ENCODE peak calls at places on chromosomes 11 and 22, in six cellular contexts. E is colonic mucosa, V is GM23338, K is K562, A is Peyer's patch, U is kidney. N is an unnamed sample. For H3K36me3 and H3K4me1, the result is how much of the 10 kb centered on the place peaks cover.

GRCh38 chr11:2691991-2692841 is 7.6 kb downstream of the KCNQ1OT1 start:
- DNase-seq in E (no peak), V (peak), K (no peak), A (no peak), U (peak), N (no peak)

GRCh38 chr11:68314886-68315580 is 2.6 kb downstream of the LRP5 start:
- DNase-seq in E (peak), V (no peak), K (peak), A (no peak), U (no peak), N (no peak)

GRCh38 chr11:43835104-43835503 is 45.5 kb upstream of the ALKBH3 start:
- DNase-seq in E (no peak), V (no peak), K (no peak), A (no peak), U (no peak), N (peak)

GRCh38 chr11:116096596-116096995 is 592.4 kb upstream of the CADM1 start:
- DNase-seq in E (no peak), V (no peak), K (no peak), A (no peak), U (no peak), N (no peak)

GRCh38 chr11:43736502-43737193 is 56.1 kb downstream of the HSD17B12 start:
- DNase-seq in E (no peak), V (no peak), K (no peak), A (no peak), U (no peak), N (no peak)

GRCh38 chr11:46369458-46370152 is 11.9 kb upstream of the MDK start:
- DNase-seq in E (peak), V (peak), K (peak), A (no peak), U (peak), N (peak)

GRCh38 chr11:78037056-78037455 is 14.0 kb upstream of the KCTD14 start:
- DNase-seq in E (peak), V (no peak), K (no peak), A (no peak), U (no peak), N (peak)

GRCh38 chr11:87908086-87908485 is 267.2 kb downstream of the RAB38 start:
- DNase-seq in E (no peak), V (no peak), K (no peak), A (no peak), U (no peak), N (no peak)

GRCh38 chr11:64125676-64126075 is 40.2 kb downstream of the MACROD1 start:
- DNase-seq in E (no peak), V (no peak), K (no peak), A (no peak), U (no peak), N (no peak)

GRCh38 chr11:132941024-132941646 is 591.2 kb downstream of the OPCML start:
- DNase-seq in E (no peak), V (peak), K (peak), A (no peak), U (no peak), N (no peak)

GRCh38 chr11:12592283-12592682 is 81.9 kb upstream of the TEAD1 start:
- DNase-seq in E (no peak), V (no peak), K (no peak), A (no peak), U (no peak), N (no peak)

GRCh38 chr11:2091786-2092463 is 47.3 kb downstream of the IGF2 start:
- DNase-seq in E (no peak), V (no peak), K (no peak), A (no peak), U (no peak), N (no peak)

GRCh38 chr11:86740628-86741488 is 59.5 kb upstream of the PRSS23 start:
- DNase-seq in E (peak), V (peak), K (peak), A (no peak), U (no peak), N (no peak)

GRCh38 chr11:47991266-47991830 is 11.0 kb downstream of the PTPRJ start:
- DNase-seq in E (peak), V (peak), K (no peak), A (no peak), U (peak), N (no peak)

GRCh38 chr22:37870273-37870672 is 21.1 kb downstream of the EIF3L start:
- DNase-seq in E (no peak), V (no peak), K (no peak), A (no peak), U (no peak), N (no peak)

DNA sequence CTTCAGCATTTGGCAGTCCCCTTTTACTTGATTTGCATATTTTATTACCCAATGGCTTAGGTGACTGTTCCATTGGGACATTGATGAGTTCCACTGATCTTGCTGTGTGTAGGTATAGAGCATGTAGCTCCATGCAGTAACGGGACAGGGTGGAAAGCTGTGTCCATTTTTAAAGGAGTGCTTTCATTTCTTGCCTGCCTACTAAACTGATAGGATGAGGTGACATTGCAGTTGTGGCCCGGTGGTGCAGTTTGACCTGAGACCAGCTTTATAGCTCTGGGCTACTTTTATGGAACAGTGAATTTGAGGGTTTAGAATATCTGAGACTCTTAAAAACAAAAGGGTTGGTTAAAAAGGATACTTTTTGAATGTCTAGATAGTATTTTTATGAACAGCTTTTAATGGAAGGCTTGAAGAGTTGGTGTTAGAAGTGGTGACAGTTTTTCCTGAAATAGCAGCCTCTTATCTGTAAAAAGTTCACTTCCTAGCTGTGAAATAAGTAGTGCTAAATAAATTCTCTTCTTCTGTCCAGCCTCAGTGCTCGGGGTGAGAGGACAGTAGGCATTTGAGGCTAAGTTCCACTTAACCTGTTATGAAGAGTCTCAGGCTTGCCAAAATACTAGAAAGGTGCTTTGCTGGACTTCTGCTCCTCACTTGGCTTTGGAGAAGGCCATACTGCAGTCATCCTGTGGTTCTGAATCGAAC is 27.0 kb downstream of the NAT10 start:
- DNase-seq in E (no peak), V (no peak), K (no peak), A (no peak), U (no peak), N (no peak)
- H3K36me3 ChIP-seq in E (under half), V (under half), K (half or more), A (under half), U (half or more), N (under half)

GRCh38 chr22:31628969-31629723 is 32.9 kb downstream of the PISD start:
- DNase-seq in E (no peak), V (no peak), K (peak), A (peak), U (no peak), N (no peak)
- H3K4me1 ChIP-seq in E (under half), V (under half), K (half or more), A (under half), U (half or more), N (under half)

DNA sequence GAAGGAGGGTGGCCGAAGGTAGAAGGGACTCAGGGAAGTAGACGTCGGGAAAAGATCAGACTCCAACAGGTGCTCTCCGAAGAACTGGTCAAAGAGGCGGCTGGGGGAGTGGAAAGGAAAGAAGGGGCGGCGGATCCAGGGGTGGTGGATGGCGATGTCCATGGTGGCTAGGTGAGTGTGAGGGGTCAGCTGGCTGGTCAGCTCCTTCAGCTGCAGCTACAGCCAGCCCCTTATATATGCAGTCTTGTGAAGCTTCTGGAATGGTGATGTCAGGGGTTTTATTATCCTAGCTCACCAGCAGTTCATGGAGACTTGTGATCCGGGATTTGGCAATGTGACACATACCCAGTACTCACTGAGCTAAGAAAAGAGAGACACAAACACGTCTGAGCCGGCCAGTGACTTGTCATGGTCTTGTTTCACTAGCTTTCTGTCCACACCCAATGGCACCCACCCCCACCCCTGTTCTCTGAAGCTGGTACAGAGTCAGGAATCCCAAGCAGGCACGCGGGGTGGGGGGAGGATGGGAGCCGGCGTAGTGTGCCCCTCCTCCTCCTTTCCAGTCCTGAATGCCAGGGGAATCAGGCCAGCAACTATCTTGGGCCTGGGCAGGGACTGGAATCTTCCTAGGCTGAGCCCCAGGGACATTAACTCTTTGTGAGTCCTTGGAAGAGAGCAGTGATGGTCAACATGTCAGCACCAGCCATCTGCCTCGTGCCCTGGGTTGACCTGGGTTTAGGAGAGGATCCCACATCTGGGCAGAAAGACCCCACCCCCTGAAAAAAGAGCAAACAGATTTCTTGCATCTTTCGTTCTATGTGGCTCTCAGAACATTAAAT is at the start of gene CRYAB:
- DNase-seq in E (peak), V (peak), K (peak), A (no peak), U (peak), N (no peak)
- H3K4me3 ChIP-seq in E (peak), V (peak), K (no peak), A (peak), U (peak), N (no peak)

GRCh38 chr22:20522134-20522827 is 14.9 kb downstream of the MED15 start:
- DNase-seq in E (no peak), V (no peak), K (peak), A (no peak), U (peak), N (no peak)
- H3K36me3 ChIP-seq in E (under half), V (under half), K (half or more), A (under half), U (under half), N (under half)

GRCh38 chr22:49333206-49333605 is 494.5 kb downstream of the BRD1 start:
- DNase-seq in E (no peak), V (no peak), K (no peak), A (no peak), U (no peak), N (no peak)
- H3K4me1 ChIP-seq in E (under half), V (under half), K (under half), A (under half), U (under half), N (under half)

DNA sequence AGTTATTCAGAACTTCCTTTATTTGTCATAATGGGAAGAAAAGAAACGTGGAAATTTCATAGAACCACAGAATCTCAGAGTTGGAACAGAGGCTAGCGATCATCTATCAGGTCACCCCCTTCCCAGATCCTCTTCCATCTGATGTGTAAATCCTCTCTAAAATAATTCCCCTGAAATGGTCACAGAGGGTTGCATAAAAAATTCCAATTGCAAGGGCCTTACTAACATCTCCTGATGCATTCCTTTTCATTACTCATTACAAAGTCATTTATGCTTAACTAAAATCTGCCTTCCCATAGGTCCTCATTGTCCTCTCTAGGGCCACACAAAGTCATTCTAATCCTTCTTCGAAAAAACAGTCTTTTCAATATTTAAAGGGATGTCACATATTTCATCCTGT is 771.3 kb downstream of the DLG2 start:
- DNase-seq in E (no peak), V (no peak), K (no peak), A (no peak), U (no peak), N (no peak)
- H3K4me3 ChIP-seq in E (no peak), V (no peak), K (no peak), A (no peak), U (no peak), N (no peak)

GRCh38 chr11:67280341-67280790 is 8.7 kb upstream of the ANKRD13D start:
- DNase-seq in E (no peak), V (no peak), K (no peak), A (no peak), U (peak), N (peak)
- H3K36me3 ChIP-seq in E (under half), V (under half), K (half or more), A (under half), U (under half), N (half or more)

DNA sequence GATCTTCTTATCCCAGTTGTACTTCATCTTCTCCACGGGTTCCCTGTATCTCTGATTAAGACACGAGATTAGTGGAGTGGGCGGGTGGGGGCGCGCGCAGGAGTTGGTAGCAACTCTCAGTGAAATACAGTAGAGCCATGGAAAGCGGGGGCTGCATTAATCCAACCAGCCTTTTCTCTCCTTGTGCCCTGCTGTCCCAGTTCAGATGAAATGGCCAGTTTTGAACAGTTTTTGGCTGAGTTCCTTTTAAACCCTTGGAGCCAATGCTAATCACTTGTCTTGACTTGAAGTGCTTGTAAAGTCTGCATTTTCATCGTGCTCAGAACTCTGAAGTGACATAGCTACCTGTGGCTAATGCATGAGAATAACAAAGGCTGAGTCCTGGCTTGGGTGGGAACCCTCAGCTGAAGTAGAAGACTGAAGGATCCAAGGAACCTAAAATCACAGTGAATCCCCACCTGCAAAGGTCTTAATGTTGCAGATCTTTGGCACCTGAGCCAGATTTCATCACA is 777 bp upstream of the TMEM123 start:
- DNase-seq in E (no peak), V (peak), K (peak), A (peak), U (no peak), N (no peak)
- H3K4me1 ChIP-seq in E (under half), V (under half), K (under half), A (under half), U (under half), N (under half)

GRCh38 chr11:19071255-19071654 is 10.7 kb upstream of the MRGPRX2 start:
- DNase-seq in E (peak), V (peak), K (peak), A (peak), U (peak), N (peak)
- H3K4me3 ChIP-seq in E (no peak), V (peak), K (no peak), A (no peak), U (peak), N (no peak)